ENCODE peak calls at places on chromosomes 7 and 10, in six cellular contexts. V, Q, C, K, W and S are unnamed samples.

GRCh38 chr10:105963450-105963849 is 1201.1 kb downstream of the SORCS1 start:
- DNase-seq in V (no peak), Q (no peak), C (no peak), K (no peak), W (no peak), S (no peak)

GRCh38 chr7:158724658-158725505 is 20.3 kb upstream of the NCAPG2 start:
- DNase-seq in V (no peak), Q (no peak), C (no peak), K (no peak), W (no peak), S (no peak)

GRCh38 chr10:13871698-13872280 is 285.0 kb downstream of the PRPF18 start:
- DNase-seq in V (no peak), Q (no peak), C (no peak), K (no peak), W (no peak), S (no peak)

GRCh38 chr7:54705436-54705835 is 53.6 kb downstream of the SEC61G start:
- DNase-seq in V (no peak), Q (no peak), C (no peak), K (peak; percentile 28), W (peak; percentile 96), S (no peak)

GRCh38 chr7:136000288-136000913 is 23.2 kb upstream of the MTPN start:
- DNase-seq in V (no peak), Q (no peak), C (no peak), K (no peak), W (no peak), S (no peak)

GRCh38 chr10:117997673-117998072 is 49.1 kb downstream of the RAB11FIP2 start:
- DNase-seq in V (no peak), Q (no peak), C (no peak), K (no peak), W (no peak), S (no peak)

GRCh38 chr7:112254166-112254565 is 47.7 kb downstream of the ZNF277 start:
- DNase-seq in V (no peak), Q (no peak), C (no peak), K (no peak), W (no peak), S (no peak)

GRCh38 chr7:16078076-16078952 is 343.0 kb downstream of the CRPPA start:
- DNase-seq in V (no peak), Q (peak; percentile 67), C (no peak), K (peak; percentile 77), W (peak; percentile 62), S (no peak)

GRCh38 chr7:157488966-157489365 is 152.2 kb downstream of the DNAJB6 start:
- DNase-seq in V (no peak), Q (no peak), C (no peak), K (no peak), W (no peak), S (no peak)

GRCh38 chr10:72688208-72688651 is 3.7 kb upstream of the MCU start:
- DNase-seq in V (no peak), Q (no peak), C (no peak), K (no peak), W (peak; percentile 77), S (no peak)

GRCh38 chr7:131898418-131898817 is 342.0 kb upstream of the PODXL start:
- DNase-seq in V (no peak), Q (no peak), C (no peak), K (no peak), W (peak; percentile 76), S (no peak)

GRCh38 chr10:33133557-33133956 is 175.5 kb upstream of the ITGB1 start:
- DNase-seq in V (no peak), Q (no peak), C (no peak), K (no peak), W (peak; percentile 95), S (no peak)

GRCh38 chr7:5620459-5620881 is 161.0 kb downstream of the RNF216 start:
- DNase-seq in V (no peak), Q (no peak), C (no peak), K (no peak), W (no peak), S (no peak)

GRCh38 chr7:152902870-152903860 is 143.6 kb downstream of the ACTR3B start:
- DNase-seq in V (no peak), Q (no peak), C (no peak), K (no peak), W (no peak), S (no peak)